ENCODE peak calls at places on chromosomes 11 and 22, in eight cellular contexts. L, J, N, K, P, Q, I and R are unnamed samples.
A peak's percentile ranks its signal among the peaks of the same experiment; 100 is the strongest.

GRCh38 chr11:61611309-61611708 is 30.4 kb upstream of the SYT7 start:
- DNase-seq in I (no peak), J (no peak), N (no peak), L (no peak), Q (no peak), K (no peak), P (no peak), R (no peak)

GRCh38 chr11:20162824-20163777 is 2.8 kb upstream of the DBX1 start:
- DNase-seq in I (no peak), L (no peak), P (no peak), J (no peak), K (no peak), N (no peak), Q (no peak), R (no peak)

GRCh38 chr11:111059726-111060125 is 185.8 kb upstream of the POU2AF2 start:
- DNase-seq in L (no peak), I (no peak), K (no peak), J (no peak), P (no peak), N (no peak), Q (no peak), R (no peak)

GRCh38 chr11:27718346-27718852 is 18.1 kb upstream of the BDNF start:
- DNase-seq in Q (no peak), K (no peak), P (no peak), L (no peak), I (no peak), N (no peak), J (no peak), R (peak; percentile 83)

GRCh38 chr11:80388133-80388532 is 947.3 kb upstream of the TENM4 start:
- DNase-seq in I (no peak), P (no peak), N (no peak), Q (no peak), K (no peak), L (no peak), J (no peak), R (no peak)

GRCh38 chr22:24303007-24303406 is 32.4 kb downstream of the SPECC1L start:
- DNase-seq in I (no peak), L (no peak), N (no peak), J (no peak), P (no peak), Q (no peak), K (no peak), R (no peak)

GRCh38 chr11:129392995-129393394 is 17.3 kb downstream of the BARX2 start:
- DNase-seq in J (no peak), I (no peak), L (no peak), Q (no peak), N (no peak), P (no peak), K (no peak), R (no peak)

GRCh38 chr11:68392822-68393221 is 67.7 kb upstream of the PPP6R3 start:
- DNase-seq in J (no peak), K (no peak), L (no peak), Q (no peak), I (no peak), N (no peak), P (no peak), R (no peak)

GRCh38 chr11:88051386-88051785 is 123.9 kb downstream of the RAB38 start:
- DNase-seq in Q (no peak), I (no peak), P (no peak), L (no peak), J (no peak), K (no peak), N (no peak), R (no peak)

GRCh38 chr11:100910808-100911207 is 218.8 kb downstream of the PGR start:
- DNase-seq in K (no peak), Q (no peak), I (no peak), J (no peak), N (no peak), L (no peak), P (no peak), R (no peak)

GRCh38 chr11:132312616-132313210 is 942.3 kb downstream of the NTM start:
- DNase-seq in K (no peak), I (no peak), J (no peak), Q (no peak), L (peak; percentile 22), P (no peak), N (no peak), R (peak; percentile 21)

GRCh38 chr22:23520875-23521441 is 59.1 kb downstream of the IGLL1 start:
- DNase-seq in I (no peak), Q (no peak), P (peak; percentile 79), K (peak; percentile 41), J (no peak), L (peak; percentile 24), N (no peak), R (peak; percentile 63)

GRCh38 chr11:64742940-64743590 is 877 bp downstream of the RASGRP2 start:
- DNase-seq in K (peak; percentile 64), L (peak; percentile 94), P (peak; percentile 75), J (peak; percentile 81), Q (peak; percentile 90), I (peak; percentile 79), N (peak; percentile 71), R (peak; percentile 68)

GRCh38 chr11:91382946-91383345 is 841.7 kb upstream of the FAT3 start:
- DNase-seq in Q (no peak), K (no peak), L (no peak), I (no peak), J (no peak), N (no peak), P (no peak), R (no peak)

GRCh38 chr11:67357831-67358555 is 4.6 kb upstream of the POLD4 start:
- DNase-seq in Q (no peak), P (no peak), K (no peak), N (no peak), I (no peak), L (peak; percentile 4), J (no peak), R (no peak)

GRCh38 chr11:134752964-134753804 is 341.1 kb upstream of the B3GAT1 start:
- DNase-seq in K (no peak), I (peak; percentile 18), P (no peak), J (no peak), Q (no peak), L (no peak), N (no peak), R (no peak)

GRCh38 chr22:48397531-48398180 is 1430.0 kb downstream of the BRD1 start:
- DNase-seq in K (no peak), J (no peak), Q (no peak), L (no peak), P (no peak), I (no peak), N (no peak), R (no peak)

GRCh38 chr22:37118083-37118482 is 8.6 kb upstream of the TMPRSS6 start:
- DNase-seq in L (no peak), P (no peak), N (no peak), J (no peak), Q (no peak), I (no peak), K (no peak), R (no peak)

GRCh38 chr22:37113757-37114156 is 4.2 kb upstream of the TMPRSS6 start:
- DNase-seq in N (no peak), L (no peak), P (no peak), J (no peak), K (no peak), I (no peak), Q (no peak), R (no peak)

GRCh38 chr22:37115032-37115431 is 5.5 kb upstream of the TMPRSS6 start:
- DNase-seq in P (no peak), Q (no peak), N (no peak), I (no peak), K (no peak), J (no peak), L (no peak), R (no peak)

GRCh38 chr22:37119872-37120271 is 10.4 kb upstream of the TMPRSS6 start:
- DNase-seq in N (no peak), J (no peak), L (no peak), P (no peak), I (no peak), K (no peak), Q (no peak), R (no peak)

DNA sequence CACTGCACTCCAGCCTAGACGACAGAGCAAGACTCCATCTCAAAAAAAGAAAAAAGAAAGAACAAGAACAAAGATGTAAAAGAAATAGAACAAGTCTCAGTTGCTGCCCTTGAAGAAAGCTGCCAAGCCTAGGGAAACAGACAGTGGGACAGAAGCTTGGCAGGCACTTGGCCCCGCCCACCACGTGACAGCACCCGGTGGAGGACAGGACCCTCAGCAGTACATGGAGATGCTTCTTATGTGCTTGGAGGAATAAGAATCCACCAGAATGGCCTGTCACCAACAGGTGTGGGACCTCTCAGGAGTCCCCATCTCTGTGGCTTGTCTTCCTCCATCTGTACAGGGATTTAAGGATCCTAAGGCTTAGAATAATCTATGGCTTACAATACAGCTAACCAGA is 7.6 kb upstream of the TMPRSS6 start:
- DNase-seq in J (no peak), P (no peak), L (no peak), Q (no peak), K (no peak), N (no peak), I (no peak), R (no peak)
- H3K27me3 ChIP-seq in J (no peaks in the 10 kb centered on the region), P (no peaks in the 10 kb centered on the region), L (peaks cover 2% of the 10 kb centered on the region), Q (peaks cover 10% of the 10 kb centered on the region), K (no peaks in the 10 kb centered on the region), N (no peaks in the 10 kb centered on the region), I (no peaks in the 10 kb centered on the region), R (no peaks in the 10 kb centered on the region)

GRCh38 chr11:120398184-120398583 is 62.0 kb downstream of the ARHGEF12 start:
- DNase-seq in N (no peak), K (no peak), P (no peak), L (no peak), Q (no peak), I (no peak), J (no peak), R (no peak)
- H3K4me1 ChIP-seq in N (no peaks in the 10 kb centered on the region), K (peaks cover 36% of the 10 kb centered on the region), P (no peaks in the 10 kb centered on the region), L (peaks cover 9% of the 10 kb centered on the region), Q (peaks cover 29% of the 10 kb centered on the region), I (peaks cover 2% of the 10 kb centered on the region), J (peaks cover 35% of the 10 kb centered on the region), R (peaks cover 16% of the 10 kb centered on the region)

GRCh38 chr11:120577624-120578363 is 66.2 kb downstream of the GRIK4 start:
- DNase-seq in P (no peak), N (no peak), Q (peak; percentile 43), L (no peak), I (no peak), K (no peak), J (no peak), R (no peak)

GRCh38 chr11:120579601-120580000 is 68.1 kb downstream of the GRIK4 start:
- DNase-seq in K (no peak), P (no peak), N (no peak), L (no peak), Q (peak; percentile 13), I (no peak), J (no peak), R (no peak)

GRCh38 chr11:120576606-120577005 is 65.1 kb downstream of the GRIK4 start:
- DNase-seq in N (no peak), Q (peak; percentile 25), I (no peak), K (no peak), L (no peak), J (no peak), P (no peak), R (no peak)

GRCh38 chr11:120577041-120577440 is 65.5 kb downstream of the GRIK4 start:
- DNase-seq in N (no peak), J (no peak), P (no peak), L (no peak), Q (peak; percentile 37), I (no peak), K (no peak), R (no peak)

GRCh38 chr11:120578591-120579154 is 67.1 kb downstream of the GRIK4 start:
- DNase-seq in P (no peak), N (no peak), Q (peak; percentile 35), L (no peak), J (no peak), I (no peak), K (no peak), R (no peak)
- H3K27me3 ChIP-seq in P (no peaks in the 10 kb centered on the region), N (no peaks in the 10 kb centered on the region), Q (peaks cover 26% of the 10 kb centered on the region), L (peaks cover 5% of the 10 kb centered on the region), J (no peaks in the 10 kb centered on the region), I (no peaks in the 10 kb centered on the region), K (no peaks in the 10 kb centered on the region), R (no peaks in the 10 kb centered on the region)

GRCh38 chr22:29380856-29381255 is 7.5 kb downstream of the AP1B1 start:
- DNase-seq in K (no peak), N (no peak), Q (peak; percentile 19), P (no peak), J (no peak), I (no peak), L (no peak), R (no peak)
- H3K4me1 ChIP-seq in K (no peaks in the 10 kb centered on the region), N (peaks cover 3% of the 10 kb centered on the region), Q (peaks cover 53% of the 10 kb centered on the region), P (no peaks in the 10 kb centered on the region), J (peaks cover 47% of the 10 kb centered on the region), I (peaks cover 15% of the 10 kb centered on the region), L (peaks cover 22% of the 10 kb centered on the region), R (peaks cover 75% of the 10 kb centered on the region)